ENCODE peak calls at places on chromosomes 11 and 22, in ten cellular contexts. Y is brain microvascular endothelial cell, S is psoas muscle, N is ascending aorta, Z is neural progenitor cell, U is H1, H is bronchial epithelial cell, D is GM23248, C is HepG2, W is OCI-LY7. K is an unnamed sample.

GRCh38 chr11:125402436-125402835 is 93.6 kb downstream of the FEZ1 start:
- DNase-seq in Y (peak; percentile 38), S (no peak), N (no peak), Z (no peak), U (no peak), H (peak; percentile 15), D (peak; percentile 61), C (no peak), W (no peak), K (peak; percentile 25)

GRCh38 chr22:18110194-18110943 is at the start of gene TUBA8:
- DNase-seq in Y (peak; percentile 14), S (peak; percentile 89), N (peak; percentile 67), Z (peak; percentile 72), U (no peak), H (peak; percentile 20), D (peak; percentile 75), C (no peak), W (peak; percentile 14), K (peak; percentile 25)

GRCh38 chr11:114133548-114134329 is 74.2 kb downstream of the ZBTB16 start:
- DNase-seq in Y (no peak), S (no peak), N (peak; percentile 86), Z (no peak), U (no peak), H (no peak), D (peak; percentile 23), C (no peak), W (no peak), K (no peak)

GRCh38 chr11:123357990-123358827 is 71.9 kb upstream of the GRAMD1B start:
- DNase-seq in Y (no peak), S (peak; percentile 56), N (no peak), Z (peak; percentile 62), U (no peak), H (peak; percentile 23), D (peak; percentile 54), C (no peak), W (no peak), K (peak; percentile 13)

GRCh38 chr11:12233602-12233925 is 123.2 kb downstream of the MICAL2 start:
- DNase-seq in Y (no peak), S (no peak), N (no peak), Z (no peak), U (no peak), H (no peak), D (no peak), C (no peak), W (no peak), K (no peak)

GRCh38 chr11:102451693-102452460 is 688 bp downstream of the TMEM123 start:
- DNase-seq in Y (peak; percentile 11), S (peak; percentile 82), N (peak; percentile 73), Z (peak; percentile 82), U (no peak), H (peak; percentile 52), D (peak; percentile 77), C (peak; percentile 96), W (peak; percentile 94), K (peak; percentile 58)

GRCh38 chr11:122305018-122305417 is 189.0 kb upstream of the BLID start:
- DNase-seq in Y (no peak), S (no peak), N (no peak), Z (no peak), U (no peak), H (no peak), D (no peak), C (no peak), W (no peak), K (no peak)

GRCh38 chr11:78727816-78728215 is 153.2 kb upstream of the NARS2 start:
- DNase-seq in Y (no peak), S (no peak), N (no peak), Z (no peak), U (no peak), H (no peak), D (no peak), C (no peak), W (no peak), K (no peak)

GRCh38 chr22:47563406-47564157 is 801.1 kb downstream of the TBC1D22A start:
- DNase-seq in Y (no peak), S (no peak), N (no peak), Z (no peak), U (no peak), H (no peak), D (no peak), C (no peak), W (no peak), K (no peak)

GRCh38 chr11:28529540-28530410 is 421.6 kb downstream of the METTL15 start:
- DNase-seq in Y (peak; percentile 51), S (no peak), N (no peak), Z (peak; percentile 62), U (no peak), H (peak; percentile 59), D (peak; percentile 71), C (peak; percentile 50), W (peak; percentile 44), K (peak; percentile 42)

GRCh38 chr11:123196060-123196714 is 1.1 kb upstream of the CLMP start:
- DNase-seq in Y (no peak), S (no peak), N (no peak), Z (peak; percentile 40), U (no peak), H (no peak), D (no peak), C (no peak), W (no peak), K (no peak)

GRCh38 chr11:119095066-119095880 is 6.4 kb downstream of the DPAGT1 start:
- DNase-seq in Y (peak; percentile 100), S (peak; percentile 99), N (peak; percentile 100), Z (peak; percentile 99), U (peak; percentile 99), H (peak; percentile 98), D (peak; percentile 99), C (peak; percentile 99), W (peak; percentile 99), K (peak; percentile 99)
- H3K36me3 ChIP-seq in Y (peaks cover 30% of the 10 kb centered on the region), S (peaks cover 64% of the 10 kb centered on the region), N (peaks cover 18% of the 10 kb centered on the region), Z (no peaks in the 10 kb centered on the region), U (peaks cover 8% of the 10 kb centered on the region), H (peaks cover 15% of the 10 kb centered on the region), D (peaks cover 10% of the 10 kb centered on the region), C (peaks cover 10% of the 10 kb centered on the region), W (peaks cover 77% of the 10 kb centered on the region), K (peaks cover 26% of the 10 kb centered on the region)

GRCh38 chr22:45526263-45526662 is 23.6 kb downstream of the FBLN1 start:
- DNase-seq in Y (no peak), S (no peak), N (no peak), Z (no peak), U (no peak), H (no peak), D (peak; percentile 42), C (no peak), W (no peak), K (no peak)
- H3K36me3 ChIP-seq in Y (no peaks in the 10 kb centered on the region), S (no peaks in the 10 kb centered on the region), N (no peaks in the 10 kb centered on the region), Z (no peaks in the 10 kb centered on the region), U (peaks cover 4% of the 10 kb centered on the region), H (no peaks in the 10 kb centered on the region), D (peaks cover 10% of the 10 kb centered on the region), C (peaks cover 22% of the 10 kb centered on the region), W (no peaks in the 10 kb centered on the region), K (peaks cover 4% of the 10 kb centered on the region)

GRCh38 chr22:20113551-20114310 is 2.2 kb upstream of the RANBP1 start:
- DNase-seq in Y (no peak), S (peak; percentile 47), N (no peak), Z (no peak), U (no peak), H (no peak), D (no peak), C (no peak), W (no peak), K (no peak)
- H3K36me3 ChIP-seq in Y (peaks cover 63% of the 10 kb centered on the region), S (peaks cover 70% of the 10 kb centered on the region), N (peaks cover 39% of the 10 kb centered on the region), Z (no peaks in the 10 kb centered on the region), U (peaks cover 32% of the 10 kb centered on the region), H (peaks cover 40% of the 10 kb centered on the region), D (peaks cover 8% of the 10 kb centered on the region), C (peaks cover 11% of the 10 kb centered on the region), W (peaks cover 84% of the 10 kb centered on the region), K (peaks cover 20% of the 10 kb centered on the region)

GRCh38 chr22:19788661-19789225 is 28.2 kb downstream of the TBX1 start:
- DNase-seq in Y (no peak), S (peak; percentile 37), N (no peak), Z (no peak), U (no peak), H (no peak), D (no peak), C (no peak), W (no peak), K (no peak)

GRCh38 chr22:19789828-19790227 is 29.2 kb downstream of the TBX1 start:
- DNase-seq in Y (no peak), S (no peak), N (no peak), Z (no peak), U (no peak), H (no peak), D (no peak), C (no peak), W (no peak), K (no peak)

GRCh38 chr22:19787849-19788141 is 27.2 kb downstream of the TBX1 start:
- DNase-seq in Y (no peak), S (peak; percentile 26), N (no peak), Z (no peak), U (no peak), H (no peak), D (no peak), C (no peak), W (no peak), K (no peak)

GRCh38 chr22:19791243-19791642 is 30.7 kb downstream of the TBX1 start:
- DNase-seq in Y (no peak), S (no peak), N (no peak), Z (no peak), U (no peak), H (no peak), D (no peak), C (no peak), W (no peak), K (no peak)

DNA sequence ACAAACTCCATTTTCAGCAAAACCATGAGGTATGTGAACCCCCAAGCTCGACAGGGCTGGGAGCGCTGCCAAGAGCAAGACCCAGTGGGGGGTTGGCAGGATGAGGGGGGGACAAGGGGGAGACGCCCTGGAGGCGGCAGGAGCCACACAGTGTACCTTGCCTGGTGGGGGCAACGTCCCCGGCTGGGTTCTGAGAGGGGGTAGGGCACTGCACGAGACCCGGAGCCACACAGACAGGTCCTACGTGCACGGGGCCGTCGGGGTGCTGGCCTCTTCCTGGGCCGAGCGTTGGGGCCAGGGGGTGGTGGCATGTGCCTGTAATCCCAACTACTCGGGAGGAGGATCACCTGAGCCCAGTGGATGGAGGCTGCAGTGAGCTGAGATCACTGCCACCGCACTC is 28.8 kb downstream of the TBX1 start:
- DNase-seq in Y (no peak), S (peak; percentile 52), N (no peak), Z (no peak), U (no peak), H (no peak), D (no peak), C (no peak), W (no peak), K (no peak)
- H3K36me3 ChIP-seq in Y (no peaks in the 10 kb centered on the region), S (no peaks in the 10 kb centered on the region), N (peaks cover 3% of the 10 kb centered on the region), Z (no peaks in the 10 kb centered on the region), U (no peaks in the 10 kb centered on the region), H (no peaks in the 10 kb centered on the region), D (no peaks in the 10 kb centered on the region), C (no peaks in the 10 kb centered on the region), W (peaks cover 32% of the 10 kb centered on the region), K (no peaks in the 10 kb centered on the region)

DNA sequence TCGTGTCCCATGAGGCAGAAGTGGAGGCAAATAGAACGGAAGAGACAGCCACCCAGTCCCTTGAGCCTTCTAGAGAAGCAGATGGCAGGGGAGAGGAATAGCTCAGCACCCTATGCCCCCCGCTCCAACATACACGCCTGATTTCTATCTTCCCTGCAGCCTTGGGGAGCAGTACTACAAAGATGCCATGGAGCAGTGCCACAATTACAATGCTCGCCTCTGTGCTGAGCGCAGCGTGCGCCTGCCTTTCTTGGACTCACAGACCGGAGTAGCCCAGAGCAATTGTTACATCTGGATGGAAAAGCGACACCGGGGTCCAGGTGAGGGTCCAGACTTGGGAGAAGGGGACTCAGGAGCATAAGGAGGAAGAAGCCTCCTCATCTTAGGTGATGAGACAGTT is 6.6 kb downstream of the DPF2 start:
- DNase-seq in Y (no peak), S (no peak), N (no peak), Z (no peak), U (no peak), H (no peak), D (no peak), C (no peak), W (no peak), K (no peak)
- H3K36me3 ChIP-seq in Y (peaks cover 37% of the 10 kb centered on the region), S (peaks cover 67% of the 10 kb centered on the region), N (peaks cover 52% of the 10 kb centered on the region), Z (peaks cover 8% of the 10 kb centered on the region), U (peaks cover 18% of the 10 kb centered on the region), H (peaks cover 26% of the 10 kb centered on the region), D (peaks cover 32% of the 10 kb centered on the region), C (peaks cover 31% of the 10 kb centered on the region), W (peaks cover 78% of the 10 kb centered on the region), K (peaks cover 9% of the 10 kb centered on the region)

K was measured in mammary epithelial cell.